ENCODE peak calls at places on chromosomes 13 and 19, in six cellular contexts. W is fibroblast of mammary gland; Z is neuronal stem cell; G is stimulated activated CD4-positive, alpha-beta T cell treated with anti-CD3 and anti-CD28 coated beads, Interleukin-15, amount 100 ng/mL, for 1 hour; M is amniotic stem cell; F is T-helper 1 cell. L is an unnamed sample.
A peak's percentile ranks its signal among the peaks of the same experiment; 100 is the strongest.

GRCh38 chr13:26021516-26021915 is 30.3 kb downstream of the SHISA2 start:
- DNase-seq in W (no peak), G (no peak), F (no peak), M (no peak), Z (no peak), L (no peak)

GRCh38 chr13:21695536-21695935 is 24.7 kb downstream of the FGF9 start:
- DNase-seq in G (no peak), Z (no peak), F (no peak), W (no peak), M (no peak), L (no peak)

GRCh38 chr19:14048439-14049153 is 13.3 kb downstream of the PALM3 start:
- DNase-seq in Z (peak; percentile 30), G (peak; percentile 76), M (no peak), W (peak; percentile 24), F (peak; percentile 54), L (peak; percentile 22)

GRCh38 chr13:20241593-20241992 is 9.5 kb upstream of the GJB6 start:
- DNase-seq in F (no peak), W (no peak), Z (no peak), G (no peak), M (no peak), L (no peak)

GRCh38 chr13:60139272-60139671 is 24.5 kb downstream of the DIAPH3 start:
- DNase-seq in G (no peak), F (no peak), W (no peak), M (no peak), Z (no peak), L (no peak)

GRCh38 chr19:33396701-33397535 is 23.4 kb downstream of the CEBPG start:
- DNase-seq in G (no peak), M (no peak), F (no peak), W (no peak), Z (peak; percentile 15), L (peak; percentile 65)

GRCh38 chr19:40139533-40140287 is 49.0 kb upstream of the ZNF780A start:
- DNase-seq in F (peak; percentile 35), M (peak; percentile 10), G (no peak), Z (peak; percentile 31), W (peak; percentile 58), L (peak; percentile 67)

GRCh38 chr13:37486171-37486661 is 112.4 kb downstream of the POSTN start:
- DNase-seq in M (no peak), G (no peak), F (no peak), Z (no peak), W (peak; percentile 17), L (peak; percentile 51)

GRCh38 chr19:10223488-10224213 is 7.5 kb downstream of the S1PR2 start:
- DNase-seq in W (no peak), Z (no peak), M (no peak), G (no peak), F (no peak), L (no peak)

GRCh38 chr13:110126391-110126961 is 180.5 kb downstream of the COL4A1 start:
- DNase-seq in M (peak; percentile 82), F (no peak), Z (peak; percentile 84), W (peak; percentile 97), G (no peak), L (peak; percentile 94)

GRCh38 chr13:23087884-23088283 is 92.9 kb upstream of the SGCG start:
- DNase-seq in F (peak; percentile 6), G (no peak), W (peak; percentile 41), Z (no peak), M (no peak), L (peak; percentile 33)

GRCh38 chr19:46015961-46016425 is 6.9 kb downstream of the PGLYRP1 start:
- DNase-seq in M (no peak), W (no peak), F (peak; percentile 55), Z (no peak), G (no peak), L (no peak)

GRCh38 chr19:47351545-47351944 is 2.4 kb downstream of the DHX34 start:
- DNase-seq in W (peak; percentile 53), F (no peak), G (no peak), Z (no peak), M (no peak), L (peak; percentile 15)

GRCh38 chr13:67048084-67048792 is 181.9 kb downstream of the PCDH9 start:
- DNase-seq in G (no peak), W (peak; percentile 45), M (no peak), F (no peak), Z (no peak), L (peak; percentile 96)

GRCh38 chr19:18588611-18589379 is at the start of gene REX1BD:
- DNase-seq in G (peak; percentile 83), F (peak; percentile 85), M (peak; percentile 32), W (peak; percentile 65), Z (peak; percentile 84), L (peak; percentile 87)

GRCh38 chr13:98099627-98100026 is 43.3 kb upstream of the FARP1 start:
- DNase-seq in G (no peak), F (no peak), M (no peak), W (no peak), Z (no peak), L (no peak)

GRCh38 chr19:43534811-43535761 is 2.1 kb downstream of the ZNF575 start:
- DNase-seq in Z (peak; percentile 54), F (no peak), M (no peak), G (no peak), W (peak; percentile 60), L (peak; percentile 79)

GRCh38 chr19:35272122-35272715 is 3.5 kb downstream of the USF2 start:
- DNase-seq in W (no peak), Z (no peak), G (no peak), M (no peak), F (no peak), L (no peak)

GRCh38 chr19:1851581-1852293 is 3.5 kb upstream of the REXO1 start:
- DNase-seq in Z (no peak), F (no peak), M (no peak), G (peak; percentile 56), W (no peak), L (no peak)

GRCh38 chr19:1173160-1173844 is 766 bp downstream of the SBNO2 start:
- DNase-seq in Z (no peak), F (peak; percentile 37), M (no peak), G (no peak), W (no peak), L (no peak)

GRCh38 chr13:38093425-38093824 is 223.9 kb upstream of the TRPC4 start:
- DNase-seq in Z (no peak), M (no peak), F (no peak), W (no peak), G (no peak), L (no peak)

GRCh38 chr13:39600766-39601165 is 2.2 kb downstream of the LHFPL6 start:
- DNase-seq in F (no peak), G (no peak), Z (no peak), W (peak; percentile 48), M (no peak), L (peak; percentile 27)

GRCh38 chr19:17847538-17848366 is at the start of gene JAK3:
- DNase-seq in G (peak; percentile 82), W (peak; percentile 51), Z (peak; percentile 79), M (no peak), F (peak; percentile 94), L (peak; percentile 83)

GRCh38 chr13:71866173-71867091 is 572 bp downstream of the DACH1 start:
- DNase-seq in Z (no peak), G (no peak), F (peak; percentile 1), W (no peak), M (no peak), L (peak; percentile 72)

GRCh38 chr13:96958286-96958891 is 35.9 kb downstream of the OXGR1 start:
- DNase-seq in Z (peak; percentile 33), W (peak; percentile 47), G (no peak), F (no peak), M (peak; percentile 16), L (peak; percentile 71)

GRCh38 chr19:31140717-31141116 is 208.5 kb downstream of the TSHZ3 start:
- DNase-seq in F (no peak), G (no peak), M (no peak), Z (no peak), W (peak; percentile 45), L (peak; percentile 47)

GRCh38 chr13:98947925-98948324 is 29.9 kb downstream of the DOCK9 start:
- DNase-seq in W (no peak), G (no peak), Z (no peak), M (no peak), F (no peak), L (no peak)

GRCh38 chr19:29040291-29040690 is 172.7 kb downstream of the UQCRFS1 start:
- DNase-seq in W (no peak), Z (no peak), M (no peak), F (no peak), G (no peak), L (no peak)

GRCh38 chr19:5194641-5195040 is 146.0 kb downstream of the PTPRS start:
- DNase-seq in Z (no peak), W (no peak), G (no peak), M (no peak), F (no peak), L (no peak)

GRCh38 chr19:38649305-38650179 is 2.1 kb downstream of the ACTN4 start:
- DNase-seq in M (no peak), Z (no peak), F (no peak), G (no peak), W (no peak), L (no peak)

GRCh38 chr19:7211191-7211988 is 82.8 kb downstream of the INSR start:
- DNase-seq in G (no peak), M (no peak), W (no peak), Z (no peak), F (no peak), L (peak; percentile 55)

GRCh38 chr13:31918707-31919106 is 112.9 kb upstream of the FRY start:
- DNase-seq in F (no peak), G (no peak), M (no peak), Z (no peak), W (no peak), L (no peak)

GRCh38 chr13:46554971-46555370 is 2.0 kb downstream of the LRCH1 start:
- DNase-seq in M (no peak), G (no peak), Z (no peak), W (peak; percentile 22), F (no peak), L (no peak)

GRCh38 chr13:92103673-92104296 is 705.4 kb downstream of the GPC5 start:
- DNase-seq in M (no peak), G (no peak), F (no peak), Z (no peak), W (no peak), L (peak; percentile 56)